ENCODE peak calls at places on chromosomes 16 and 17, in six cellular contexts. C, D, R, G, X and A are unnamed samples.

GRCh38 chr17:67605259-67605912 is 112.3 kb upstream of the NOL11 start:
- ATAC-seq in G (no peak), C (no peak), R (no peak), D (no peak), X (no peak), A (peak; percentile 53)

GRCh38 chr17:64398330-64398729 is 7.7 kb upstream of the PECAM1 start:
- ATAC-seq in C (no peak), G (no peak), R (no peak), X (no peak), D (no peak), A (no peak)

GRCh38 chr17:49632201-49632600 is 45.7 kb downstream of the SPOP start:
- ATAC-seq in D (no peak), G (no peak), X (no peak), C (no peak), R (no peak), A (no peak)

GRCh38 chr17:39014044-39014794 is 47.0 kb upstream of the FBXO47 start:
- ATAC-seq in X (no peak), C (peak; percentile 79), R (peak; percentile 32), D (no peak), G (no peak), A (peak; percentile 51)

GRCh38 chr17:43582426-43582825 is 36.3 kb upstream of the ETV4 start:
- ATAC-seq in R (no peak), X (no peak), D (no peak), G (no peak), C (no peak), A (no peak)

GRCh38 chr17:41457656-41458055 is 9.5 kb downstream of the KRT32 start:
- ATAC-seq in D (no peak), C (no peak), X (no peak), G (no peak), R (no peak), A (no peak)

GRCh38 chr17:69441179-69441578 is 26.7 kb downstream of the MAP2K6 start:
- ATAC-seq in D (no peak), X (no peak), R (no peak), C (no peak), G (no peak), A (no peak)

GRCh38 chr17:75830168-75831031 is 13.8 kb downstream of the UNC13D start:
- ATAC-seq in X (no peak), R (peak; percentile 15), C (peak; percentile 26), D (no peak), G (no peak), A (no peak)

GRCh38 chr16:69859105-69859969 is 91.8 kb upstream of the CLEC18A start:
- ATAC-seq in R (peak; percentile 83), G (peak; percentile 83), D (peak; percentile 19), X (no peak), C (peak; percentile 94), A (no peak)

GRCh38 chr17:14405189-14405588 is 104.3 kb downstream of the HS3ST3B1 start:
- ATAC-seq in R (no peak), G (no peak), D (no peak), C (no peak), X (no peak), A (no peak)

GRCh38 chr16:4293181-4293716 is 20.4 kb upstream of the TFAP4 start:
- ATAC-seq in R (peak; percentile 3), D (no peak), X (no peak), C (no peak), G (no peak), A (no peak)

GRCh38 chr17:37493249-37494027 is 3.7 kb downstream of the DUSP14 start:
- ATAC-seq in D (no peak), R (no peak), G (no peak), C (no peak), X (no peak), A (no peak)

GRCh38 chr17:30550512-30551273 is 73.5 kb downstream of the GOSR1 start:
- ATAC-seq in G (no peak), C (peak; percentile 68), R (no peak), X (no peak), D (peak; percentile 92), A (no peak)

GRCh38 chr17:73801455-73802100 is 157.3 kb upstream of the SDK2 start:
- ATAC-seq in R (no peak), D (no peak), G (no peak), C (no peak), X (no peak), A (no peak)

GRCh38 chr16:64925166-64925565 is 196.7 kb downstream of the CDH11 start:
- ATAC-seq in C (no peak), G (no peak), X (no peak), D (no peak), R (no peak), A (no peak)

GRCh38 chr17:2238432-2239169 is 65.0 kb downstream of the SMG6 start:
- ATAC-seq in C (no peak), G (no peak), R (no peak), X (no peak), D (peak; percentile 88), A (peak; percentile 44)

GRCh38 chr17:64281962-64282752 is 19.1 kb upstream of the TEX2 start:
- ATAC-seq in R (peak; percentile 48), G (peak; percentile 64), C (peak; percentile 80), D (peak; percentile 63), X (peak; percentile 67), A (peak; percentile 29)

GRCh38 chr17:56206351-56206750 is 53.1 kb downstream of the ANKFN1 start:
- ATAC-seq in X (no peak), C (no peak), D (no peak), R (no peak), G (no peak), A (no peak)

GRCh38 chr16:82082543-82083244 is 47.6 kb downstream of the HSD17B2 start:
- ATAC-seq in X (no peak), C (no peak), R (peak; percentile 90), G (peak; percentile 39), D (peak; percentile 59), A (no peak)

GRCh38 chr17:68205251-68205807 is 42.5 kb upstream of the AMZ2 start:
- ATAC-seq in G (peak; percentile 83), R (peak; percentile 88), C (peak; percentile 97), D (peak; percentile 92), X (peak; percentile 95), A (peak; percentile 95)

GRCh38 chr17:45824475-45824874 is 20.2 kb upstream of the SPPL2C start:
- ATAC-seq in X (no peak), C (no peak), D (no peak), G (no peak), R (peak; percentile 28), A (no peak)

GRCh38 chr17:34816806-34817205 is 144.5 kb downstream of the CCT6B start:
- ATAC-seq in X (no peak), C (no peak), D (no peak), G (no peak), R (no peak), A (no peak)

GRCh38 chr16:67207857-67208524 is 9.1 kb downstream of the ELMO3 start:
- ATAC-seq in G (peak; percentile 49), X (no peak), D (no peak), C (peak; percentile 71), R (peak; percentile 2), A (no peak)

GRCh38 chr16:11402051-11402744 is 56.9 kb downstream of the RMI2 start:
- ATAC-seq in R (peak; percentile 24), D (peak; percentile 17), X (no peak), C (peak; percentile 69), G (no peak), A (no peak)

GRCh38 chr17:17716837-17717523 is 35.7 kb downstream of the RAI1 start:
- ATAC-seq in R (peak; percentile 88), X (no peak), C (no peak), D (no peak), G (no peak), A (no peak)

GRCh38 chr17:40167685-40168261 is 9.5 kb upstream of the RAPGEFL1 start:
- ATAC-seq in D (no peak), C (no peak), R (peak; percentile 44), G (peak; percentile 62), X (no peak), A (peak; percentile 28)

GRCh38 chr16:4505356-4506153 is 29.4 kb downstream of the HMOX2 start:
- ATAC-seq in D (peak; percentile 93), C (no peak), X (peak; percentile 47), G (no peak), R (no peak), A (no peak)

DNA sequence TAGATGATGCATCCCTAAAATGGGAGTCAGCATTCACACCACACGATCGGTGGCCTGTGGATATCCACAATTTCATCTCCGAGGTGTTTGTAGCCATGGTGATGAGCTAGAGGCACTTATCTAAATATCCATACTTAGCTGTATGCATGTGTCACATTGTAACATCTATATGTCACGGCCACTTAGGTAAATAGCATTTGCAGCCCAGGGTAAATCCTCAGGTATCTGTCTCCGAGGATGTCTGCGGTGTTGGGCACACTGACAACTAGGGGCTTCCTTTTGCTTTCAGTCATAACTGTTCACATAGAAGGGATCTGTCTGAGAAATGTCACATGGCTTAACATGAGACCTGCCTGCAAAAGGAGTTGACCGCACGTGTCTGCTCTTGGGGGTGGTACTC is 455.2 kb upstream of the ZFHX3 start:
- ATAC-seq in D (no peak), X (no peak), R (no peak), C (no peak), G (no peak), A (no peak)
- TF ChIP-seq EP300 in D (no peak), X (no peak), R (no peak), C (no peak), G (no peak), A (no peak)

DNA sequence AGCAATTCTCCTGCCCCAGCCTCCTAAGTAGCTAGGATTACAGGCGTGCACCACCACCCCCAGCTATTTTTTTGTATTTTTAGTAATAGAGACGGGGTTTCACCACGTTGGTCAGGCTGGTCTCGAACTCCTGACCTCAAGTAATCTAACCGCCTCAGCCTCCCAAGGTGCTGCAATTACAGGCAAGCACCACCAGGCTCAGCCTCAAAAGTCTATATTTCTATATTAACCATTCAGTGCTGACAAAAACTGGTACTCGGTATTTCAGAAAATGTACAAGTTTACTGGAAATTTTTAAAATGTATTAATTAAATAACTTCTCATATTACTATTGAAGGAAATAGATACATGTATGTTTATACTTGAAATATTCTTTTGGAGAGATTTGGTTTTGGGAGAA is 1.4 kb upstream of the HEXD start:
- ATAC-seq in C (no peak), R (no peak), G (no peak), D (no peak), X (no peak), A (no peak)
- TF ChIP-seq CTCF in C (peak; percentile 25), R (no peak), G (no peak), D (no peak), X (no peak), A (no peak)

GRCh38 chr16:86498661-86499493 is 11.4 kb upstream of the FOXF1 start:
- ATAC-seq in X (no peak), R (no peak), C (no peak), G (no peak), D (no peak), A (peak; percentile 17)
- TF ChIP-seq EP300 in X (no peak), R (no peak), C (no peak), G (no peak), D (no peak), A (no peak)

DNA sequence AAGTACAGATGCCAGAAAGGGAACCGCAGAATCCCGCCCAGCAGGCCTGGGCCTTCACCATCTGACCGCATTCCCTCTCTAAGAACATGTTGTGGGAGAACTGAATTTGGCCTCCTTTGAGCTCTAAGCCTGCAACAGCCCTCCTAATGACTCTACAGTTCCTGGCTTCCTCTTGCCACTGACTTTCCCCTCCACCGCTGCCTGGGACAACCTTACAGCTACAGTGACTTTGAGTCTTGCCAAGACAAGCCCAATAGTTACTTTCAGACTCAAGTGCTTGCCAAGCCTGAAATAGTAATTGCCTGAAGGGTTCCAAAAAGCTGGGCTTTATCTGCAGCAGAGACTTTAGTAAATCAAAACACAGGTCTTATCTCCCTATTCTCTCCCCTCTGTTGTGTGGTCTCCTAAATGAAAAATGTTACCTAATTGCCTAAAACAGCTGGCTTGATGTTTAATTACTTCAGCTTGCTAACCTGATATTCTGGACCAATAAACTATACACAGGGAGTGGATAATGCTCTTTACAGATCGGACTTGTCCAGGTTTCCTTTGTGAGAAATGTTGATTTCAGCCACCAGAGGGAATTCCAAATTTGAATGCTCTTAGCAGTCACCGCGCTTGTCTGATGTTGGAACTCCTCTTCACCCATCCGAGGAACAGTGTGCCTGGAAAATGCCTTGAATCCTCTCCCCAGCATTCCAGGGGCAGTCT is 85.1 kb upstream of the TBX2 start:
- ATAC-seq in C (no peak), X (peak; percentile 78), R (peak; percentile 10), G (no peak), D (no peak), A (peak; percentile 84)
- TF ChIP-seq CTCF in C (no peak), X (peak; percentile 9), R (no peak), G (no peak), D (no peak), A (peak; percentile 55)